ENCODE peak calls at places on chromosomes 7 and 10, in ten cellular contexts. E is mesenchymal stem cell; B is effector CD4-positive, alpha-beta T cell; A is iPS DF 6.9; O is activated gamma-delta T cell; I is HCEC 1CT; Z is HEK293T; N is fibroblast of mammary gland; L is T-helper 1 cell; Y is A172. K is an unnamed sample.

GRCh38 chr10:112732277-112732891 is 217.7 kb upstream of the TCF7L2 start:
- DNase-seq in N (peak), E (peak), Z (no peak), Y (peak), O (no peak), L (no peak), B (no peak), I (peak), A (no peak), K (no peak)

GRCh38 chr7:120740348-120740747 is 117.6 kb downstream of the TSPAN12 start:
- DNase-seq in O (no peak), N (peak), I (peak), A (no peak), E (peak), Y (peak), Z (no peak), L (no peak), B (no peak), K (no peak)

GRCh38 chr10:93753621-93754250 is 4.0 kb upstream of the LGI1 start:
- DNase-seq in O (no peak), B (no peak), L (no peak), Y (no peak), A (no peak), I (no peak), E (peak), Z (no peak), N (no peak), K (no peak)

GRCh38 chr10:126242352-126243260 is 145.7 kb downstream of the ADAM12 start:
- DNase-seq in Y (no peak), A (no peak), I (peak), L (no peak), O (no peak), Z (no peak), N (peak), E (peak), B (no peak), K (no peak)

GRCh38 chr7:43668035-43668434 is 61.3 kb downstream of the COA1 start:
- DNase-seq in N (no peak), I (no peak), Y (no peak), E (no peak), B (no peak), A (no peak), L (no peak), Z (no peak), O (no peak), K (no peak)

GRCh38 chr7:133109816-133110215 is 27.9 kb upstream of the CHCHD3 start:
- DNase-seq in O (no peak), B (no peak), E (no peak), Y (peak), Z (no peak), A (no peak), N (peak), L (no peak), I (peak), K (no peak)

GRCh38 chr7:97145068-97145467 is 27.6 kb downstream of the SDHAF3 start:
- DNase-seq in B (no peak), A (no peak), L (no peak), I (peak), Z (no peak), Y (peak), O (no peak), N (peak), E (peak), K (no peak)

GRCh38 chr7:5491251-5492044 is 67.8 kb upstream of the TNRC18 start:
- DNase-seq in B (no peak), Z (no peak), I (no peak), Y (no peak), L (no peak), A (no peak), O (no peak), E (no peak), N (no peak), K (no peak)

GRCh38 chr7:5510426-5511045 is 86.9 kb upstream of the TNRC18 start:
- DNase-seq in E (no peak), L (no peak), I (no peak), N (no peak), O (no peak), Y (no peak), A (no peak), B (no peak), Z (no peak), K (no peak)

GRCh38 chr7:2613113-2613925 is 18.5 kb upstream of the TTYH3 start:
- DNase-seq in A (no peak), B (no peak), I (no peak), N (no peak), Z (no peak), E (no peak), L (no peak), O (no peak), Y (no peak), K (no peak)

GRCh38 chr10:79246209-79246581 is 101.1 kb upstream of the PPIF start:
- DNase-seq in Z (no peak), I (no peak), O (no peak), A (no peak), L (no peak), B (no peak), N (peak), Y (no peak), E (no peak), K (no peak)

GRCh38 chr10:14617125-14617524 is 157.6 kb downstream of the FAM107B start:
- DNase-seq in E (no peak), I (no peak), O (no peak), Y (no peak), L (no peak), B (no peak), Z (no peak), N (no peak), A (no peak), K (no peak)

GRCh38 chr10:112126172-112126571 is 57.4 kb downstream of the GPAM start:
- DNase-seq in N (no peak), L (no peak), B (no peak), Z (no peak), E (no peak), Y (no peak), A (no peak), O (no peak), I (no peak), K (no peak)

GRCh38 chr7:39616138-39616537 is 7.2 kb upstream of the RALA start:
- DNase-seq in N (no peak), L (no peak), A (no peak), O (no peak), B (no peak), Y (peak), E (peak), Z (no peak), I (peak), K (no peak)

GRCh38 chr7:80392229-80393169 is 119.4 kb downstream of the GNAT3 start:
- DNase-seq in E (peak), Y (peak), A (no peak), N (peak), L (no peak), I (peak), B (no peak), O (no peak), Z (no peak), K (no peak)

GRCh38 chr10:127444155-127444554 is 105.0 kb upstream of the NPS start:
- DNase-seq in L (no peak), N (no peak), I (no peak), E (no peak), O (no peak), Y (no peak), A (no peak), B (no peak), Z (no peak), K (no peak)

GRCh38 chr7:45873035-45873354 is at the start of gene CCDC201:
- DNase-seq in A (no peak), N (no peak), I (no peak), B (no peak), L (no peak), O (no peak), E (no peak), Z (no peak), Y (no peak), K (no peak)

GRCh38 chr7:152987673-152988072 is 228.1 kb downstream of the ACTR3B start:
- DNase-seq in N (no peak), B (no peak), E (no peak), O (no peak), I (no peak), A (no peak), Y (no peak), Z (no peak), L (no peak), K (no peak)

GRCh38 chr7:99822731-99823718 is 4.8 kb upstream of the CYP3A43 start:
- DNase-seq in B (no peak), Y (no peak), O (no peak), E (no peak), Z (no peak), L (no peak), A (no peak), I (no peak), N (no peak), K (no peak)

GRCh38 chr7:98470131-98470985 is 69.5 kb upstream of the BAIAP2L1 start:
- DNase-seq in A (peak), O (peak), L (no peak), N (no peak), E (no peak), Y (no peak), Z (no peak), B (no peak), I (no peak), K (peak)

GRCh38 chr7:134669845-134670373 is 23.3 kb downstream of the BPGM start:
- DNase-seq in Z (no peak), E (peak), L (peak), I (peak), Y (peak), A (no peak), N (peak), O (no peak), B (peak), K (peak)

GRCh38 chr10:15363031-15363430 is 8.1 kb downstream of the FAM171A1 start:
- DNase-seq in Z (no peak), N (no peak), E (peak), L (no peak), A (no peak), O (no peak), I (peak), Y (peak), B (no peak), K (no peak)

GRCh38 chr7:142482899-142483658 is 225.2 kb upstream of the PRSS58 start:
- DNase-seq in L (peak), B (peak), N (peak), Y (peak), Z (peak), E (peak), I (peak), O (no peak), A (peak), K (no peak)

GRCh38 chr7:157139142-157140117 is 704 bp downstream of the UBE3C start:
- DNase-seq in I (peak), Y (no peak), O (peak), L (peak), A (no peak), E (peak), B (peak), N (peak), Z (no peak), K (peak)

GRCh38 chr7:143391462-143392404 is 10.6 kb downstream of the ZYX start:
- DNase-seq in Y (peak), A (no peak), Z (no peak), L (no peak), B (no peak), E (peak), I (peak), N (peak), O (no peak), K (no peak)

GRCh38 chr10:14158575-14158974 is 172.1 kb downstream of the FRMD4A start:
- DNase-seq in E (no peak), N (no peak), L (no peak), Z (no peak), Y (no peak), I (no peak), B (no peak), O (no peak), A (no peak), K (no peak)

GRCh38 chr10:131083915-131084790 is 227.4 kb downstream of the TCERG1L start:
- DNase-seq in O (no peak), N (no peak), B (no peak), Z (no peak), I (no peak), L (no peak), A (no peak), Y (no peak), E (no peak), K (no peak)

GRCh38 chr7:125670926-125671572 is 741.4 kb upstream of the POT1 start:
- DNase-seq in O (no peak), I (peak), N (peak), Y (peak), L (no peak), E (peak), Z (peak), B (no peak), A (no peak), K (no peak)

K was measured in lower lobe of right lung.